ENCODE peak calls at places on chromosomes 1 and 21, in five cellular contexts. B is breast epithelium, K is left ventricle myocardium inferior, U is tibial nerve, A is psoas muscle. N is an unnamed sample.

GRCh38 chr1:23923592-23924495 is 10.7 kb upstream of the CNR2 start:
- DNase-seq in B (no peak), A (no peak), U (no peak), K (no peak), N (no peak)

GRCh38 chr1:147581459-147581858 is 40.2 kb downstream of the BCL9 start:
- DNase-seq in B (no peak), A (no peak), U (no peak), K (no peak), N (no peak)

GRCh38 chr1:29469457-29469856 is 233.1 kb downstream of the PTPRU start:
- DNase-seq in B (no peak), K (peak; percentile 26), A (peak; percentile 86), U (no peak), N (peak; percentile 73)

GRCh38 chr1:168335500-168335899 is 54.8 kb downstream of the TBX19 start:
- DNase-seq in A (no peak), K (no peak), B (no peak), U (no peak), N (no peak)

GRCh38 chr1:45325816-45326506 is 734 bp upstream of the HPDL start:
- DNase-seq in U (no peak), B (no peak), K (no peak), A (no peak), N (no peak)

GRCh38 chr1:215421772-215422171 is 145.3 kb upstream of the KCTD3 start:
- DNase-seq in U (no peak), A (no peak), K (no peak), B (no peak), N (no peak)

GRCh38 chr21:34035619-34036354 is 37.6 kb upstream of the MRPS6 start:
- DNase-seq in A (no peak), U (no peak), B (no peak), K (no peak), N (no peak)

GRCh38 chr1:76690784-76691183 is 176.5 kb upstream of the ST6GALNAC5 start:
- DNase-seq in B (no peak), A (no peak), K (no peak), U (no peak), N (no peak)

GRCh38 chr1:44941424-44942324 is 44.7 kb downstream of the EIF2B3 start:
- DNase-seq in B (no peak), U (no peak), K (no peak), A (no peak), N (no peak)

GRCh38 chr1:62508187-62508758 is 71.4 kb downstream of the USP1 start:
- DNase-seq in K (no peak), B (no peak), U (no peak), A (no peak), N (peak; percentile 9)

GRCh38 chr1:201540846-201541735 is 2.2 kb downstream of the NAV1 start:
- DNase-seq in K (no peak), A (no peak), U (no peak), B (no peak), N (no peak)

GRCh38 chr1:7611421-7612010 is 159.6 kb upstream of the VAMP3 start:
- DNase-seq in A (no peak), B (no peak), U (no peak), K (no peak), N (no peak)

GRCh38 chr1:65229754-65230339 is 79.5 kb upstream of the DNAJC6 start:
- DNase-seq in A (no peak), B (no peak), U (no peak), K (no peak), N (no peak)

GRCh38 chr1:208929575-208929974 is 653.9 kb upstream of the CAMK1G start:
- DNase-seq in A (no peak), B (no peak), U (no peak), K (no peak), N (no peak)

GRCh38 chr1:32770741-32771548 is 46.2 kb downstream of the YARS1 start:
- DNase-seq in U (no peak), K (no peak), A (no peak), B (no peak), N (no peak)

GRCh38 chr1:223513309-223513708 is 120.1 kb downstream of the CCDC185 start:
- DNase-seq in K (no peak), A (no peak), B (no peak), U (no peak), N (no peak)

GRCh38 chr1:109846148-109846547 is 64.5 kb upstream of the CSF1 start:
- DNase-seq in U (no peak), B (no peak), K (no peak), A (no peak), N (no peak)

GRCh38 chr1:244603498-244603897 is 49.4 kb upstream of the DESI2 start:
- DNase-seq in U (no peak), K (no peak), A (no peak), B (no peak), N (no peak)

GRCh38 chr1:21174638-21175323 is 1.9 kb downstream of the EIF4G3 start:
- DNase-seq in A (no peak), K (no peak), U (no peak), B (no peak), N (no peak)

GRCh38 chr21:31974454-31974985 is 101.7 kb downstream of the HUNK start:
- DNase-seq in A (no peak), K (no peak), B (no peak), U (no peak), N (no peak)

GRCh38 chr1:71053758-71054157 is 6.1 kb upstream of the PTGER3 start:
- DNase-seq in A (no peak), K (no peak), U (no peak), B (no peak), N (no peak)

GRCh38 chr1:227753999-227754764 is 18.9 kb downstream of the SNAP47 start:
- DNase-seq in U (no peak), A (peak; percentile 88), K (peak; percentile 71), B (no peak), N (no peak)
- H3K27ac ChIP-seq in U (peak overlapping the region; percentile 83), A (peak overlapping the region; percentile 86), K (peak overlapping the region; percentile 77), B (peak overlapping the region; percentile 66), N (no peak overlapping the region)

GRCh38 chr1:30842698-30843354 is 65.7 kb downstream of the SDC3 start:
- DNase-seq in K (no peak), U (no peak), A (no peak), B (no peak), N (no peak)

GRCh38 chr1:30840904-30841598 is 67.5 kb downstream of the SDC3 start:
- DNase-seq in K (peak; percentile 61), B (no peak), A (no peak), U (no peak), N (peak; percentile 48)

GRCh38 chr1:30837653-30838052 is 70.9 kb downstream of the SDC3 start:
- DNase-seq in K (no peak), U (no peak), B (no peak), A (no peak), N (no peak)

GRCh38 chr1:30844631-30845030 is 63.9 kb downstream of the SDC3 start:
- DNase-seq in U (no peak), A (no peak), K (no peak), B (no peak), N (no peak)

GRCh38 chr1:30839827-30840359 is 68.7 kb downstream of the SDC3 start:
- DNase-seq in K (no peak), U (no peak), B (no peak), A (no peak), N (no peak)
- H3K27ac ChIP-seq in K (no peak overlapping the region), U (no peak overlapping the region), B (no peak overlapping the region), A (no peak overlapping the region), N (no peak overlapping the region)

GRCh38 chr1:150979007-150979722 is 2.9 kb upstream of the ANXA9 start:
- DNase-seq in A (peak; percentile 90), K (peak; percentile 82), U (peak; percentile 91), B (peak; percentile 84), N (peak; percentile 98)

GRCh38 chr1:150979723-150980056 is 2.4 kb upstream of the ANXA9 start:
- DNase-seq in A (no peak), U (no peak), K (no peak), B (no peak), N (no peak)

GRCh38 chr1:150981177-150981804 is 801 bp upstream of the ANXA9 start:
- DNase-seq in U (no peak), B (no peak), A (no peak), K (no peak), N (peak; percentile 71)

GRCh38 chr1:150976879-150977694 is 2.5 kb upstream of the CERS2 start:
- DNase-seq in U (peak; percentile 60), K (peak; percentile 82), A (peak; percentile 94), B (peak; percentile 76), N (no peak)

DNA sequence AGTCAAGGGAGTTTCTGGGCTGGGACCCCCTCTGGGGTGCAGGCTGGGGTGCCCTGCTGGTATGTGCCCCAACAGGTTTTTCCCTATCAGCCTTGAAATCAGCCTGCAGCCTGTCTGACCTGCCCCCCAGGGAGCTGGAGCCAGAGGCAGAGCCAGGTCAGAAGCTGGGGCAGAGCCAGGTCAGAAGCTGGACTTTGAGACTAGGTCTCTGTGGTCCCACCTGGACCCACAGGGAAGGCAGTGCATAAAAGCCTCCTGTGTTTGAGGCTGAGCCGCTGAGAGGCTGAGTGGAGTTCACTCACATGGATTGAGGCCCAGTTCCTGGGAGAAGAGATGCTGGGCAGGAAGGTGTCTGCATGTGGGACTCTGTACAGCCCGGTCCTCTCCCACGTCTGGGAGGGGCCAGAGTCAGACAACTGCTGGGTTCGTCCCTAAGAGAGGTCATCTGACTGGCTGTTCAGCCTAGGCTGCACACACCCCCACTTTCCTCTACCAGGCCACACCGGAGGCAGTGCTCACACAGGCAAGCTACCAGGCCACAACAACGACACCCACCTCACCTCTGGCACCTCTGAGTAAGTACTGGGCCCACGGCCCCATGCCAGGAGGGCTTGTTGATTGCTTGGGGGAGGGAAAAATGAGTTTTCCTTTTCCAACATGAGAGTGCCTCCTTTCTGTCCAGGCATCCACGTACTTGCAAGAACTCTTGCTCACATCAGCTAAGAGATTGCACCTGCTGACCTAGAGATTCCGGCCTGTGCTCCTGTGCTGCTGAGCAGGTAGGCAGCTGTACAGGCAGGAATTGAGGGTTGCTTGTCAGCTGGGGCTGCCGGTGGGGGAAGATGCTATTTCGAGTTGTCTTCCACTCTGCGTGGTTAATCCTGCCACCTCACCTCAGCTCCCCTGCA is at the start of gene ANXA9:
- DNase-seq in U (no peak), A (no peak), K (no peak), B (no peak), N (peak; percentile 73)
- H3K27ac ChIP-seq in U (peak within 1 kb of the TSS; percentile 60), A (no peak within 1 kb of the TSS), K (no peak within 1 kb of the TSS), B (peak within 1 kb of the TSS; percentile 68), N (no peak within 1 kb of the TSS)

DNA sequence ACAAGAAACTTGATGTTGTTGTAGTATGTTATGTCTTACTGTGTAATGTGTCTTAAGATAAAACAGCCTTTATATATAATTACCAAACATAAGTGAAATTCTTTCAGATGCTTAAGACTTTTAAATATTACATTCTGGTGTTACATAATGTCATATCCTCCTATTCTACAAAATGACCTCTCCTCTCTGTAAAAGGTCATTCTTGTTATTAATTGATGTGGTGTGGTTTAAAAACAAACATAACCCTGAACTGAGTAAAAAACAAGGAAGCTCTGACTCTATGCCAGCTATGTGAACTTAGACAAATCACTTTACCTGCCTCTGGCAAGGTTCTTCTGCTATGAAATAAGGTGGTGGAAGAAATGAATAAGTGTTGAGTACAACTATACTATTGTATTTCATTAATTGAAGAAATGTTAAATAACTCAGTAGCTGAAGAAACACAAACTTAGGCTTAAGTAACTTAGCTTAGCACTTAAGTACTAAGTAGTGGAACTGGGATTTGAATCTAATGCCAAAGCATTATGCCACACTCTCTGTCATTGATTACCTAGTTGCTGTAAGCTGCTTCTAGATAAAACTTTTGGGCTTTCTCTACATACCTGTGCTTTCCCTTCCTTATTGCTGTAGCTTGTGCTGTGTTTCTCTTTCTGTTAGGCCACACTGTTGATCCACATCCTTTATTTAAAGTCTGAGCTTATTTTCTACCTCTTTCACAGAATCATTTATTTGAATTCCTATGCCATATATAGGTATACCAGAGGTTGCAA is 859 bp upstream of the ANGPTL1 start:
- DNase-seq in K (no peak), A (no peak), B (no peak), U (no peak), N (no peak)
- H3K27ac ChIP-seq in K (peak overlapping the region; percentile 64), A (peak overlapping the region; percentile 13), B (peak overlapping the region; percentile 36), U (peak overlapping the region; percentile 59), N (no peak overlapping the region)

N was measured in WERI-Rb-1.